ENCODE peak calls at places on chromosomes 6 and 20, in six cellular contexts. F is activated T-cell treated with anti-CD3 and anti-CD28 coated beads for 4 hours, P is fibroblast of mammary gland, W is NCI-H1092 treated with DMSO at 0.1 percent for 48 hours, L is NAMALWA, U is RWPE1. X is an unnamed sample.
A peak's percentile ranks its signal among the peaks of the same experiment; 100 is the strongest.

GRCh38 chr6:65776332-65776731 is 69.3 kb upstream of the EYS start:
- DNase-seq in U (peak; percentile 5), W (no peak), F (no peak), L (no peak), P (no peak), X (peak; percentile 42)

GRCh38 chr6:105869835-105870506 is 216.2 kb upstream of the PRDM1 start:
- DNase-seq in U (no peak), W (no peak), P (no peak), L (no peak), F (no peak), X (no peak)

GRCh38 chr6:158837684-158838625 is 18.8 kb upstream of the EZR start:
- DNase-seq in F (no peak), L (no peak), W (no peak), U (no peak), P (peak; percentile 48), X (no peak)

GRCh38 chr6:7628479-7628878 is 38.5 kb downstream of the SNRNP48 start:
- DNase-seq in U (no peak), F (no peak), P (peak; percentile 87), W (no peak), L (no peak), X (no peak)

GRCh38 chr6:41740366-41741162 is 5.2 kb upstream of the TFEB start:
- DNase-seq in F (no peak), L (no peak), W (no peak), U (no peak), P (no peak), X (no peak)

GRCh38 chr20:10075606-10076005 is 40.8 kb downstream of the ANKEF1 start:
- DNase-seq in U (peak; percentile 25), W (no peak), F (no peak), L (no peak), P (no peak), X (no peak)

GRCh38 chr20:56278205-56278604 is 29.7 kb downstream of the MC3R start:
- DNase-seq in W (no peak), F (no peak), U (no peak), P (no peak), L (no peak), X (no peak)

GRCh38 chr20:63737940-63738686 is 1.5 kb upstream of the SLC2A4RG start:
- DNase-seq in F (no peak), P (no peak), W (no peak), L (peak; percentile 29), U (no peak), X (no peak)

GRCh38 chr6:68343901-68344300 is 291.2 kb upstream of the ADGRB3 start:
- DNase-seq in L (peak; percentile 75), P (peak; percentile 35), W (peak; percentile 39), U (peak; percentile 51), F (no peak), X (peak; percentile 2)

GRCh38 chr20:52905235-52905634 is 66.9 kb upstream of the TSHZ2 start:
- DNase-seq in L (no peak), U (no peak), F (no peak), P (no peak), W (no peak), X (no peak)

GRCh38 chr20:57829805-57830514 is 120.1 kb upstream of the PMEPA1 start:
- DNase-seq in U (no peak), L (no peak), W (no peak), F (no peak), P (no peak), X (no peak)

GRCh38 chr6:11162262-11162661 is 50.7 kb upstream of the ERVFRD-1 start:
- DNase-seq in U (no peak), W (no peak), P (no peak), F (no peak), L (no peak), X (no peak)

GRCh38 chr6:155384343-155384742 is 70.1 kb upstream of the TFB1M start:
- DNase-seq in L (no peak), P (no peak), W (no peak), U (no peak), F (no peak), X (no peak)

GRCh38 chr6:81865712-81866111 is 113.2 kb upstream of the TENT5A start:
- DNase-seq in P (peak; percentile 90), L (no peak), F (no peak), W (no peak), U (peak; percentile 39), X (no peak)

GRCh38 chr20:35674921-35675320 is 10.2 kb upstream of the CPNE1 start:
- DNase-seq in W (no peak), P (no peak), U (no peak), L (no peak), F (no peak), X (no peak)

GRCh38 chr6:170225852-170226417 is 64.9 kb downstream of the DLL1 start:
- DNase-seq in W (peak; percentile 21), F (no peak), L (no peak), P (no peak), U (peak; percentile 81), X (no peak)

GRCh38 chr6:111410371-111410770 is 72.6 kb downstream of the REV3L start:
- DNase-seq in P (no peak), L (no peak), W (no peak), U (no peak), F (no peak), X (no peak)

GRCh38 chr20:1273366-1273765 is 7.3 kb downstream of the SNPH start:
- DNase-seq in W (no peak), P (no peak), L (no peak), U (no peak), F (no peak), X (no peak)

GRCh38 chr6:159008656-159009288 is 8.8 kb upstream of the RSPH3 start:
- DNase-seq in W (peak; percentile 20), L (peak; percentile 78), F (no peak), P (peak; percentile 35), U (peak; percentile 52), X (no peak)

GRCh38 chr20:63172726-63173125 is 43.2 kb downstream of the YTHDF1 start:
- DNase-seq in L (peak; percentile 72), U (no peak), F (no peak), P (no peak), W (no peak), X (peak; percentile 20)

GRCh38 chr6:139325686-139326085 is 33.9 kb upstream of the TXLNB start:
- DNase-seq in L (peak; percentile 81), P (no peak), U (no peak), W (no peak), F (no peak), X (no peak)

GRCh38 chr6:9204171-9204570 is 768.8 kb upstream of the SLC35B3 start:
- DNase-seq in L (no peak), U (peak; percentile 71), F (no peak), W (no peak), P (peak; percentile 36), X (no peak)

GRCh38 chr6:114342086-114342825 is 567 bp downstream of the HS3ST5 start:
- DNase-seq in L (no peak), P (no peak), U (peak; percentile 17), F (no peak), W (no peak), X (no peak)

GRCh38 chr6:56637640-56638039 is 5.0 kb downstream of the DST start:
- DNase-seq in F (no peak), W (peak; percentile 5), L (peak; percentile 45), U (peak; percentile 30), P (peak; percentile 81), X (peak; percentile 44)

GRCh38 chr6:41122918-41123317 is 31.2 kb downstream of the TREML1 start:
- DNase-seq in L (no peak), P (no peak), F (no peak), U (no peak), W (no peak), X (no peak)

GRCh38 chr6:5084192-5084786 is 852 bp upstream of the PPP1R3G start:
- DNase-seq in P (peak; percentile 7), F (no peak), U (no peak), L (no peak), W (no peak), X (peak; percentile 34)

GRCh38 chr6:30703821-30704220 is 13.0 kb upstream of the NRM start:
- DNase-seq in W (no peak), P (no peak), L (no peak), U (no peak), F (no peak), X (no peak)

GRCh38 chr20:1949306-1949705 is 44.6 kb downstream of the PDYN start:
- DNase-seq in P (peak; percentile 20), F (no peak), W (no peak), U (no peak), L (no peak), X (no peak)

GRCh38 chr6:19380287-19380686 is 456.9 kb upstream of the ID4 start:
- DNase-seq in L (no peak), U (peak; percentile 30), F (no peak), P (peak; percentile 71), W (no peak), X (no peak)

GRCh38 chr6:152277826-152278247 is 359.3 kb downstream of the SYNE1 start:
- DNase-seq in P (no peak), U (no peak), F (no peak), W (peak; percentile 57), L (no peak), X (no peak)

GRCh38 chr20:59751075-59751711 is 146.9 kb downstream of the PHACTR3 start:
- DNase-seq in W (peak; percentile 2), L (peak; percentile 61), F (no peak), P (peak; percentile 41), U (peak; percentile 89), X (peak; percentile 64)

GRCh38 chr6:159473844-159474243 is 219.2 kb downstream of the SOD2 start:
- DNase-seq in L (no peak), F (no peak), P (peak; percentile 52), U (no peak), W (no peak), X (no peak)

GRCh38 chr20:7855545-7855944 is 84.7 kb downstream of the HAO1 start:
- DNase-seq in F (no peak), L (no peak), P (no peak), W (no peak), U (peak; percentile 11), X (no peak)

GRCh38 chr6:24855389-24856245 is 56.9 kb upstream of the ARMH2 start:
- DNase-seq in P (peak; percentile 80), F (peak; percentile 60), L (peak; percentile 87), W (peak; percentile 51), U (peak; percentile 81), X (peak; percentile 58)

X was measured in PC-9.